ENCODE peak calls at places on chromosomes 5 and 9, in nine cellular contexts. One of them, this sample, is unnamed.

GRCh38 chr5:178941361-178941760 is 363 bp downstream of the ZNF454 start:
- DNase-seq in uterus: peak
- DNase-seq in colonic mucosa: no peak
- DNase-seq in coronary artery: no peak
- DNase-seq in PC-3: no peak
- DNase-seq in A549: no peak
- DNase-seq in AG04450: no peak
- DNase-seq in RWPE1: no peak
- DNase-seq in upper lobe of left lung: peak
- DNase-seq in this sample: no peak

GRCh38 chr5:27906911-27907590 is 868.7 kb upstream of the CDH9 start:
- DNase-seq in A549: peak
- DNase-seq in upper lobe of left lung: no peak
- DNase-seq in uterus: no peak
- DNase-seq in colonic mucosa: no peak
- DNase-seq in PC-3: peak
- DNase-seq in AG04450: no peak
- DNase-seq in RWPE1: peak
- DNase-seq in coronary artery: no peak
- DNase-seq in this sample: peak

GRCh38 chr5:174378116-174378874 is 332.8 kb downstream of the NSG2 start:
- DNase-seq in upper lobe of left lung: no peak
- DNase-seq in uterus: no peak
- DNase-seq in coronary artery: no peak
- DNase-seq in A549: no peak
- DNase-seq in colonic mucosa: no peak
- DNase-seq in RWPE1: peak
- DNase-seq in PC-3: peak
- DNase-seq in AG04450: no peak
- DNase-seq in this sample: no peak

GRCh38 chr5:173857231-173857630 is 30.9 kb upstream of the CPEB4 start:
- DNase-seq in RWPE1: no peak
- DNase-seq in colonic mucosa: no peak
- DNase-seq in upper lobe of left lung: no peak
- DNase-seq in coronary artery: no peak
- DNase-seq in uterus: no peak
- DNase-seq in AG04450: no peak
- DNase-seq in PC-3: no peak
- DNase-seq in A549: no peak
- DNase-seq in this sample: no peak

GRCh38 chr5:65100846-65101678 is 332.3 kb downstream of the CWC27 start:
- DNase-seq in PC-3: peak
- DNase-seq in upper lobe of left lung: no peak
- DNase-seq in AG04450: peak
- DNase-seq in coronary artery: peak
- DNase-seq in RWPE1: peak
- DNase-seq in colonic mucosa: peak
- DNase-seq in uterus: peak
- DNase-seq in A549: peak
- DNase-seq in this sample: no peak

GRCh38 chr9:101235105-101235866 is 149.5 kb downstream of the BAAT start:
- DNase-seq in PC-3: peak
- DNase-seq in uterus: no peak
- DNase-seq in colonic mucosa: no peak
- DNase-seq in AG04450: no peak
- DNase-seq in upper lobe of left lung: no peak
- DNase-seq in A549: peak
- DNase-seq in coronary artery: no peak
- DNase-seq in RWPE1: peak
- DNase-seq in this sample: no peak

GRCh38 chr5:72842816-72843215 is 26.4 kb downstream of the TNPO1 start:
- DNase-seq in colonic mucosa: peak
- DNase-seq in RWPE1: no peak
- DNase-seq in upper lobe of left lung: no peak
- DNase-seq in AG04450: no peak
- DNase-seq in PC-3: peak
- DNase-seq in coronary artery: no peak
- DNase-seq in uterus: no peak
- DNase-seq in A549: peak
- DNase-seq in this sample: peak

GRCh38 chr5:168714046-168714445 is 134.9 kb upstream of the PANK3 start:
- DNase-seq in upper lobe of left lung: no peak
- DNase-seq in RWPE1: no peak
- DNase-seq in PC-3: no peak
- DNase-seq in A549: no peak
- DNase-seq in colonic mucosa: no peak
- DNase-seq in coronary artery: peak
- DNase-seq in AG04450: no peak
- DNase-seq in uterus: no peak
- DNase-seq in this sample: peak

GRCh38 chr5:1172670-1173404 is 28.6 kb upstream of the SLC6A19 start:
- DNase-seq in A549: no peak
- DNase-seq in RWPE1: no peak
- DNase-seq in coronary artery: no peak
- DNase-seq in upper lobe of left lung: no peak
- DNase-seq in AG04450: no peak
- DNase-seq in PC-3: no peak
- DNase-seq in uterus: no peak
- DNase-seq in colonic mucosa: no peak
- DNase-seq in this sample: no peak

GRCh38 chr5:1515311-1515920 is 8.3 kb downstream of the LPCAT1 start:
- DNase-seq in A549: no peak
- DNase-seq in PC-3: no peak
- DNase-seq in AG04450: no peak
- DNase-seq in RWPE1: no peak
- DNase-seq in coronary artery: peak
- DNase-seq in colonic mucosa: peak
- DNase-seq in uterus: peak
- DNase-seq in upper lobe of left lung: peak
- DNase-seq in this sample: no peak

GRCh38 chr9:90815944-90816357 is 14.3 kb downstream of the SYK start:
- DNase-seq in A549: no peak
- DNase-seq in PC-3: no peak
- DNase-seq in AG04450: no peak
- DNase-seq in coronary artery: no peak
- DNase-seq in uterus: no peak
- DNase-seq in colonic mucosa: no peak
- DNase-seq in RWPE1: no peak
- DNase-seq in upper lobe of left lung: no peak
- DNase-seq in this sample: no peak
- H3K27ac ChIP-seq in A549: no peak
- H3K27ac ChIP-seq in PC-3: no peak
- H3K27ac ChIP-seq in AG04450: no peak
- H3K27ac ChIP-seq in coronary artery: no peak
- H3K27ac ChIP-seq in uterus: no peak
- H3K27ac ChIP-seq in colonic mucosa: peak
- H3K27ac ChIP-seq in RWPE1: no peak
- H3K27ac ChIP-seq in upper lobe of left lung: no peak
- H3K27ac ChIP-seq in this sample: no peak

GRCh38 chr5:74641778-74642542 is 1.4 kb upstream of the ENC1 start:
- DNase-seq in RWPE1: peak
- DNase-seq in uterus: peak
- DNase-seq in coronary artery: no peak
- DNase-seq in PC-3: peak
- DNase-seq in upper lobe of left lung: peak
- DNase-seq in A549: peak
- DNase-seq in AG04450: peak
- DNase-seq in colonic mucosa: peak
- DNase-seq in this sample: no peak

GRCh38 chr5:74641014-74641777 is 668 bp upstream of the ENC1 start:
- DNase-seq in A549: peak
- DNase-seq in PC-3: peak
- DNase-seq in upper lobe of left lung: peak
- DNase-seq in colonic mucosa: peak
- DNase-seq in AG04450: no peak
- DNase-seq in coronary artery: peak
- DNase-seq in uterus: peak
- DNase-seq in RWPE1: peak
- DNase-seq in this sample: no peak

GRCh38 chr5:74642543-74642863 is 2.0 kb upstream of the ENC1 start:
- DNase-seq in uterus: no peak
- DNase-seq in coronary artery: no peak
- DNase-seq in PC-3: peak
- DNase-seq in upper lobe of left lung: no peak
- DNase-seq in RWPE1: no peak
- DNase-seq in A549: no peak
- DNase-seq in AG04450: no peak
- DNase-seq in colonic mucosa: no peak
- DNase-seq in this sample: no peak

GRCh38 chr5:74640450-74641013 is at the start of gene ENC1:
- DNase-seq in uterus: peak
- DNase-seq in A549: peak
- DNase-seq in AG04450: peak
- DNase-seq in coronary artery: peak
- DNase-seq in upper lobe of left lung: peak
- DNase-seq in PC-3: peak
- DNase-seq in colonic mucosa: peak
- DNase-seq in RWPE1: peak
- DNase-seq in this sample: no peak

GRCh38 chr5:74643160-74643562 is 2.6 kb upstream of the ENC1 start:
- DNase-seq in A549: peak
- DNase-seq in RWPE1: peak
- DNase-seq in PC-3: peak
- DNase-seq in colonic mucosa: no peak
- DNase-seq in uterus: no peak
- DNase-seq in upper lobe of left lung: no peak
- DNase-seq in coronary artery: no peak
- DNase-seq in AG04450: peak
- DNase-seq in this sample: peak
- H3K27ac ChIP-seq in A549: peak
- H3K27ac ChIP-seq in RWPE1: peak
- H3K27ac ChIP-seq in PC-3: peak
- H3K27ac ChIP-seq in colonic mucosa: no peak
- H3K27ac ChIP-seq in uterus: no peak
- H3K27ac ChIP-seq in upper lobe of left lung: peak
- H3K27ac ChIP-seq in coronary artery: no peak
- H3K27ac ChIP-seq in AG04450: peak
- H3K27ac ChIP-seq in this sample: peak

DNA sequence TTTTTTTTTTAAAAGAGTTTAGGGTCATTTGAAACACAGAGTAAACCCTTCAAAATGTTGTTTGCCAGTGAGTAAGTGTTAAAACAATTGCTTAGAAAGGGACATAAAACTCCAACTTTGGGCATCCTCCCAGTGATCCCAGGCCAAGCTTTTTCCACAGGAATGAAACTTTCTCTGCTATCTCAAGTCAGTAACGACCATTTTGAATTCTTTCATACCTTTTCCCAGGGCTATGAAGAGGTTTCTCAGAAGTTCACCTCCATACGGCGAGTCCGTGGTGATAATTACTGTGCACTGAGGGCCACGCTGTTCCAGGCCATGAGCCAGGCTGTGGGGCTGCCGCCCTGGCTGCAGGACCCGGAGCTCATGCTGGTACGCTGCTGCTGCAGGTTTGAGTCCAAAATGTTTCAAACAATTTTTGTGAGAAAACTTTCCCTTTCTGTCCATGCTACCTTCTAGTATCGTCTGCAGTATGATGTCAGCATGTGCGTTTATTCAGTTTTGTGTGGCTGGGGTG is 16.8 kb downstream of the OTULIN start:
- DNase-seq in uterus: no peak
- DNase-seq in colonic mucosa: no peak
- DNase-seq in upper lobe of left lung: peak
- DNase-seq in RWPE1: no peak
- DNase-seq in AG04450: no peak
- DNase-seq in A549: no peak
- DNase-seq in PC-3: no peak
- DNase-seq in coronary artery: no peak
- DNase-seq in this sample: no peak
- H3K27ac ChIP-seq in uterus: no peak
- H3K27ac ChIP-seq in colonic mucosa: no peak
- H3K27ac ChIP-seq in upper lobe of left lung: no peak
- H3K27ac ChIP-seq in RWPE1: no peak
- H3K27ac ChIP-seq in AG04450: no peak
- H3K27ac ChIP-seq in A549: no peak
- H3K27ac ChIP-seq in PC-3: no peak
- H3K27ac ChIP-seq in coronary artery: no peak
- H3K27ac ChIP-seq in this sample: no peak

DNA sequence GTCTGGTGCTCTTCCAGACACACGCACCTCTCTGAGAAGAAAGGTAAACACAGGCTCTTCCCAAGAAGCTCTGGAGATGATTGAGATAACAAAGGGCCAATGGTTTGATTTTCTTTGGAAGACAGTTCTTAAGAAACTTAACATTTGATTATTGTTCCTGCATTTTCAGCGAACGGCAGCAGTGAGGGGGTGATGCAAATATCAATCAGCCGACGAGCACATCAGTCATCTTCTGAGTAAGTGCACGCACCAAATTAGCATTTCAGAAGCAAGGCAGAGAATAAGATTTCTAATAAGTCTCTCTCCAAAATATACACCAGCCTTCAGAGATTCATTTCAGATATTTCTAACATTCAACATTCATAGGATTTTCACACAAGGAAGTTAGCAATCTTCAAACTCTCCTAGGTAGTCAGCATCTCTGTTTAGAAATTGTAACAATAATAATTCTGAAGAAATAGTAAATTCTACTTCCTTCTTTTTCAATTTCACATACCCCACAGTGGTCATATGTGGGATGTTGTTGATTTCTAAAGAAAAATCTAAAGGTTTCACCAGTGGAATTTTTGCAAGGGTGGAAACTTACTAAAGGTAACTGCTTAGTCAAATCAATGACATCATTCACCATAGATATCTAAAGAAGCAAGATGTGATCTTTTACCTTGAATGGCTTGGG is 250.3 kb downstream of the SEC61B start:
- DNase-seq in AG04450: no peak
- DNase-seq in uterus: no peak
- DNase-seq in A549: no peak
- DNase-seq in upper lobe of left lung: no peak
- DNase-seq in PC-3: no peak
- DNase-seq in RWPE1: no peak
- DNase-seq in coronary artery: no peak
- DNase-seq in colonic mucosa: no peak
- DNase-seq in this sample: no peak
- H3K27ac ChIP-seq in AG04450: no peak
- H3K27ac ChIP-seq in uterus: no peak
- H3K27ac ChIP-seq in A549: no peak
- H3K27ac ChIP-seq in upper lobe of left lung: no peak
- H3K27ac ChIP-seq in PC-3: no peak
- H3K27ac ChIP-seq in RWPE1: no peak
- H3K27ac ChIP-seq in coronary artery: no peak
- H3K27ac ChIP-seq in colonic mucosa: no peak
- H3K27ac ChIP-seq in this sample: no peak

DNA sequence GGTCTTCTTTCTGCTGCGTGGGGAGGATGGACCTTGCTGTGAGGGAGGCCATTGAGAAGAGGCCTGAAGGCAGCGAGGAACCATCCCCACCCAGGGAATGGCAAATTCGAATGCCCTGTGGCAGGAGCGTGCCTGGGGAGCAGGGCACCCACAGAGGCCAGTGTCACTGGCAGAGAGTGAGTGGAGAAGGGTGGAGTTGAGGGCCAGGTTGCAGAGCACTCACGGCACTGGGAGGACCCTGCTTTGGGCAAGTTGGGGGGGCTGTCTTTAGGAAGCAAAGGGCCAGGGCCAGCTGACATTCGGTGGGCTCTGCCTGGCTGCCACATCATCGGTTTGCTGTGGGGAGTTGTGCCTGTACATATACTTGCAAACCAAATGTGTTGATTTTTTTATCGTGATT is 47.2 kb downstream of the SYK start:
- DNase-seq in PC-3: no peak
- DNase-seq in colonic mucosa: no peak
- DNase-seq in uterus: no peak
- DNase-seq in RWPE1: no peak
- DNase-seq in coronary artery: no peak
- DNase-seq in A549: no peak
- DNase-seq in upper lobe of left lung: no peak
- DNase-seq in AG04450: no peak
- DNase-seq in this sample: no peak
- H3K27ac ChIP-seq in PC-3: no peak
- H3K27ac ChIP-seq in colonic mucosa: no peak
- H3K27ac ChIP-seq in uterus: no peak
- H3K27ac ChIP-seq in RWPE1: no peak
- H3K27ac ChIP-seq in coronary artery: no peak
- H3K27ac ChIP-seq in A549: no peak
- H3K27ac ChIP-seq in upper lobe of left lung: no peak
- H3K27ac ChIP-seq in AG04450: no peak
- H3K27ac ChIP-seq in this sample: no peak

This sample was measured in epithelial cell of prostate.